ENCODE peak calls at places on chromosome 17, in nine cellular contexts. B is esophagus muscularis mucosa, W is A549, M is RWPE1, I is ovary, G is Caco-2, J is pancreas, N is suprapubic skin, T is IMR-90. Q is an unnamed sample.

GRCh38 chr17:35372846-35373531 is 432 bp downstream of the SLFN11 start:
- DNase-seq in N (no peak), W (peak), J (peak), B (no peak), T (no peak), I (peak), M (peak), G (no peak), Q (peak)

GRCh38 chr17:31566992-31567373 is 175.5 kb downstream of the RAB11FIP4 start:
- DNase-seq in W (no peak), N (no peak), I (no peak), T (no peak), M (no peak), B (no peak), J (no peak), G (no peak), Q (no peak)

GRCh38 chr17:65553646-65554567 is 7.5 kb downstream of the AXIN2 start:
- DNase-seq in N (no peak), W (no peak), G (no peak), M (no peak), T (peak), B (no peak), I (no peak), J (no peak), Q (no peak)

GRCh38 chr17:57551321-57552079 is 193.6 kb downstream of the CCDC182 start:
- DNase-seq in W (no peak), N (no peak), B (no peak), G (no peak), J (no peak), T (no peak), M (no peak), I (no peak), Q (no peak)

GRCh38 chr17:31650756-31651520 is 208.1 kb downstream of the COPRS start:
- DNase-seq in G (no peak), M (no peak), J (no peak), B (no peak), N (no peak), W (no peak), T (no peak), I (no peak), Q (no peak)

GRCh38 chr17:4329838-4330237 is 36.6 kb downstream of the UBE2G1 start:
- DNase-seq in J (no peak), M (peak), W (peak), N (no peak), T (peak), I (no peak), B (no peak), G (no peak), Q (peak)

GRCh38 chr17:14297161-14297851 is 3.6 kb upstream of the HS3ST3B1 start:
- DNase-seq in I (peak), B (peak), M (no peak), W (peak), G (peak), T (no peak), N (peak), J (peak), Q (peak)

GRCh38 chr17:30391534-30391933 is 12.8 kb downstream of the CPD start:
- DNase-seq in T (no peak), N (no peak), W (no peak), M (no peak), G (no peak), J (no peak), I (no peak), B (no peak), Q (no peak)

GRCh38 chr17:38711792-38712571 is 6.9 kb downstream of the MLLT6 start:
- DNase-seq in N (no peak), G (no peak), T (no peak), J (no peak), I (no peak), B (no peak), M (no peak), W (no peak), Q (no peak)

GRCh38 chr17:13592427-13592826 is 9.3 kb downstream of the HS3ST3A1 start:
- DNase-seq in I (no peak), B (no peak), M (no peak), T (peak), N (no peak), G (no peak), J (no peak), W (no peak), Q (no peak)

GRCh38 chr17:51128089-51128488 is 7.4 kb upstream of the SPAG9 start:
- DNase-seq in W (no peak), J (no peak), N (no peak), M (no peak), I (no peak), B (no peak), T (no peak), G (no peak), Q (peak)

GRCh38 chr17:56893503-56893902 is 20.3 kb downstream of the TRIM25 start:
- DNase-seq in G (no peak), I (no peak), M (no peak), W (no peak), J (no peak), N (no peak), T (no peak), B (no peak), Q (no peak)

GRCh38 chr17:76585048-76585648 is 512 bp downstream of the ST6GALNAC2 start:
- DNase-seq in W (no peak), N (no peak), B (no peak), T (no peak), I (peak), J (no peak), M (peak), G (no peak), Q (peak)

GRCh38 chr17:19753049-19753444 is 4.9 kb upstream of the ALDH3A1 start:
- DNase-seq in N (no peak), J (no peak), B (no peak), I (peak), T (peak), G (no peak), M (peak), W (peak), Q (peak)

GRCh38 chr17:63290784-63291183 is 155.3 kb downstream of the CYB561 start:
- DNase-seq in I (no peak), B (no peak), T (no peak), N (no peak), J (no peak), M (no peak), G (no peak), W (no peak), Q (no peak)

GRCh38 chr17:62995377-62995885 is 29.4 kb downstream of the TANC2 start:
- DNase-seq in N (no peak), M (peak), W (peak), T (peak), G (peak), I (no peak), J (no peak), B (no peak), Q (peak)

GRCh38 chr17:5249615-5250014 is 15.0 kb upstream of the SCIMP start:
- DNase-seq in B (peak), T (peak), I (no peak), M (peak), N (no peak), G (peak), J (no peak), W (peak), Q (peak)

GRCh38 chr17:30433514-30433913 is 43.7 kb upstream of the GOSR1 start:
- DNase-seq in M (peak), I (no peak), G (no peak), T (peak), B (no peak), N (no peak), W (peak), J (no peak), Q (peak)

DNA sequence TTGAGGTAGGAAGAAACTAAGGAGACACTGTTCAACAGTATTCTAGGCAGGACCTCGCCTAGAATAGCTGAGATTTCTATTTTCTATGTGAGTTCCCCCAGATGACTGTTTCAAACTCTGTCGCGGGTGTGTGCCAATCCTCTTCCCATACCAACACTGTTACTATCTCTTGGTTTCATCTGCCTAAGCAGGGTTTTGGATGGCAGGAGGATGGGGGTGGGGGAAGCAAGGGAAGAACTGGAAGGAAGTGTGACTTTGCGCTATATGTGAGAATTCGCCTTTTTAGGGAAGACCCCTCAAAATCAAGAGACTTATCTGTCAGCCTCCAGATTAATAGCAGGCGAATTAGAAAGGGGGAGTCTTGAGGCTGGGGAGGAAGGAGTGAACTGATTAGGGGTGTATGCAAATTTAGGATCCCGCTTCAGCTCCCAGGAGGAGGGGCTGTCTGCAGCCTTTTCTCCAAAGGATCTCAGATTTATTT is 521 bp upstream of the G6PC3 start:
- DNase-seq in W (peak), B (no peak), N (no peak), J (peak), T (no peak), I (peak), G (peak), M (peak), Q (no peak)
- TF ChIP-seq CTCF in W (no peak), B (no peak), N (no peak), J (no peak), T (no peak), I (no peak), G (no peak), M (no peak), Q (no peak)

GRCh38 chr17:7444682-7445010 is 215 bp upstream of the CHRNB1 start:
- DNase-seq in B (no peak), I (no peak), M (no peak), N (no peak), W (no peak), T (no peak), G (no peak), J (no peak), Q (no peak)

GRCh38 chr17:7443499-7444485 is 1.1 kb upstream of the CHRNB1 start:
- DNase-seq in J (no peak), I (no peak), W (no peak), T (peak), B (no peak), N (no peak), G (no peak), M (peak), Q (no peak)

GRCh38 chr17:7442142-7442541 is 2.7 kb upstream of the CHRNB1 start:
- DNase-seq in J (no peak), N (no peak), B (no peak), W (no peak), M (no peak), G (no peak), I (no peak), T (no peak), Q (no peak)

GRCh38 chr17:7446669-7447068 is 1.8 kb downstream of the CHRNB1 start:
- DNase-seq in T (no peak), G (no peak), I (no peak), N (no peak), W (no peak), J (peak), B (no peak), M (no peak), Q (no peak)

GRCh38 chr17:7445011-7445927 is at the start of gene CHRNB1:
- DNase-seq in G (no peak), M (no peak), I (peak), B (peak), J (peak), T (peak), W (peak), N (peak), Q (no peak)
- TF ChIP-seq CTCF in G (no peak), M (no peak), I (no peak), B (no peak), J (no peak), T (no peak), W (no peak), N (no peak), Q (no peak)

GRCh38 chr17:164536-165235 is 16.8 kb downstream of the DOC2B start:
- DNase-seq in J (peak), N (no peak), B (no peak), T (peak), I (peak), G (peak), W (peak), M (peak), Q (peak)
- TF ChIP-seq CTCF in J (no peak), N (peak), B (peak), T (peak), I (peak), G (peak), W (peak), M (peak), Q (no peak)

GRCh38 chr17:45782889-45783592 is 1.1 kb upstream of the CRHR1 start:
- DNase-seq in W (peak), G (peak), N (no peak), T (no peak), J (no peak), B (no peak), M (no peak), I (no peak), Q (peak)
- TF ChIP-seq CTCF in W (peak), G (peak), N (no peak), T (peak), J (no peak), B (peak), M (peak), I (no peak), Q (peak)

GRCh38 chr17:29113334-29113733 is 66.9 kb downstream of the MYO18A start:
- DNase-seq in N (no peak), G (no peak), T (no peak), W (no peak), I (no peak), M (no peak), B (no peak), J (peak), Q (no peak)
- TF ChIP-seq CTCF in N (no peak), G (peak), T (no peak), W (no peak), I (no peak), M (no peak), B (no peak), J (no peak), Q (no peak)

DNA sequence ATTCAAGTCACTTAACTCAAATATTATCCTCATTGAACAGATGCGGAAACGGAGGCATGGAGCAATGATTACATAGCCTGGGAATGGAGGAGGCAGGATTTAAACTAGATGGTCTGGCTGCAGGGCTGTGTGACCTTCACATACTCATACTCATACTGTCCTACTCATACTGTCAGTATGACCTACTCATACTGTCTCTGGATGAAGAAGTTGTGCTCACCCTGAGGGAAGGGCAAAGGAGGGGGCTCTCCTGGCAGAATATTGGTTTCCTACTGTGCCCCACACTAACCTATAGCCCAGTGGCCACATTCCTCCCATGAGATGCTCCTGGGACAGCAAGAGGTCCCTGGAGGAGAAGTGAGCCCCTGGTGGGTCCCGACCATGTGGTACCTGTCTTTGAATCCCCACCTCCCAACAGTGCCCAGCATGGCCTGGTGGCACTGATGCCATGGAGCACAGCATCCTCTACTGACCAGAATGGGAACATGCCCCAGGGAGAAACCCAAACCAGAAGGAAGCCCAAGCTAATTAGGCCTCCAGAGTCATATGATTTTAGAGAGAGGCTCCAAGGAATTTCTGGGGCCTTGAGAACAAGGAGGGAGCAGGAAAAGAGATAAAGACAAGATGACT is 197.3 kb upstream of the SDK2 start:
- DNase-seq in B (no peak), I (no peak), W (peak), T (no peak), N (no peak), M (peak), G (peak), J (no peak), Q (peak)
- TF ChIP-seq CTCF in B (peak), I (no peak), W (peak), T (no peak), N (no peak), M (peak), G (peak), J (no peak), Q (no peak)

Q was measured in Calu3.